ENCODE peak calls at places on chromosomes 16 and 17, in seven cellular contexts. One of them, this sample, is unnamed. For H3K9me2 and H3K79me2, the result is how much of the 10 kb centered on the place peaks cover.

GRCh38 chr16:27558434-27558833 is 8.5 kb downstream of the KATNIP start:
- DNase-seq in PC-3: no peak
- DNase-seq in GM23248: no peak
- DNase-seq in SK-N-SH: no peak
- DNase-seq in PC-9: no peak
- DNase-seq in GM23338: no peak
- DNase-seq in hepatocyte: no peak
- DNase-seq in this sample: no peak

GRCh38 chr16:66477028-66477515 is 50.0 kb downstream of the BEAN1 start:
- DNase-seq in PC-3: no peak
- DNase-seq in PC-9: no peak
- DNase-seq in GM23248: no peak
- DNase-seq in SK-N-SH: no peak
- DNase-seq in hepatocyte: no peak
- DNase-seq in GM23338: no peak
- DNase-seq in this sample: no peak

GRCh38 chr17:77790143-77790829 is 168.2 kb upstream of the TNRC6C start:
- DNase-seq in SK-N-SH: no peak
- DNase-seq in GM23248: no peak
- DNase-seq in hepatocyte: no peak
- DNase-seq in GM23338: peak
- DNase-seq in PC-9: no peak
- DNase-seq in PC-3: no peak
- DNase-seq in this sample: no peak

GRCh38 chr16:77853125-77853524 is 64.8 kb downstream of the VAT1L start:
- DNase-seq in SK-N-SH: no peak
- DNase-seq in PC-3: no peak
- DNase-seq in PC-9: no peak
- DNase-seq in GM23338: no peak
- DNase-seq in hepatocyte: no peak
- DNase-seq in GM23248: no peak
- DNase-seq in this sample: no peak

GRCh38 chr17:49249292-49249794 is 18.8 kb upstream of the PHOSPHO1 start:
- DNase-seq in SK-N-SH: no peak
- DNase-seq in hepatocyte: no peak
- DNase-seq in PC-3: peak
- DNase-seq in GM23248: peak
- DNase-seq in PC-9: no peak
- DNase-seq in GM23338: no peak
- DNase-seq in this sample: peak

GRCh38 chr16:57373117-57373947 is 1.0 kb downstream of the CX3CL1 start:
- DNase-seq in PC-3: no peak
- DNase-seq in GM23248: no peak
- DNase-seq in hepatocyte: no peak
- DNase-seq in PC-9: no peak
- DNase-seq in GM23338: no peak
- DNase-seq in SK-N-SH: no peak
- DNase-seq in this sample: no peak

GRCh38 chr17:8075574-8076342 is 11.8 kb downstream of the ALOX12B start:
- DNase-seq in PC-9: no peak
- DNase-seq in hepatocyte: no peak
- DNase-seq in GM23248: no peak
- DNase-seq in GM23338: no peak
- DNase-seq in PC-3: no peak
- DNase-seq in SK-N-SH: no peak
- DNase-seq in this sample: no peak

GRCh38 chr16:28104404-28104803 is 40.9 kb upstream of the GSG1L start:
- DNase-seq in GM23248: no peak
- DNase-seq in SK-N-SH: no peak
- DNase-seq in PC-9: no peak
- DNase-seq in hepatocyte: no peak
- DNase-seq in PC-3: no peak
- DNase-seq in GM23338: no peak
- DNase-seq in this sample: no peak

GRCh38 chr17:50203086-50203485 is 1.7 kb upstream of the COL1A1 start:
- DNase-seq in SK-N-SH: no peak
- DNase-seq in PC-3: no peak
- DNase-seq in PC-9: no peak
- DNase-seq in GM23338: no peak
- DNase-seq in hepatocyte: no peak
- DNase-seq in GM23248: peak
- DNase-seq in this sample: no peak

GRCh38 chr17:61955621-61956020 is 27.8 kb upstream of the INTS2 start:
- DNase-seq in SK-N-SH: no peak
- DNase-seq in PC-3: no peak
- DNase-seq in hepatocyte: no peak
- DNase-seq in GM23248: peak
- DNase-seq in GM23338: no peak
- DNase-seq in PC-9: no peak
- DNase-seq in this sample: no peak
- H3K9me2 ChIP-seq in SK-N-SH: under half
- H3K9me2 ChIP-seq in PC-3: under half
- H3K9me2 ChIP-seq in hepatocyte: under half
- H3K9me2 ChIP-seq in GM23248: under half
- H3K9me2 ChIP-seq in GM23338: under half
- H3K9me2 ChIP-seq in PC-9: under half
- H3K9me2 ChIP-seq in this sample: under half

GRCh38 chr17:45061606-45062205 is 589 bp downstream of the NMT1 start:
- DNase-seq in PC-9: no peak
- DNase-seq in GM23248: no peak
- DNase-seq in PC-3: no peak
- DNase-seq in hepatocyte: no peak
- DNase-seq in GM23338: no peak
- DNase-seq in SK-N-SH: peak
- DNase-seq in this sample: no peak
- H3K79me2 ChIP-seq in PC-9: half or more
- H3K79me2 ChIP-seq in GM23248: half or more
- H3K79me2 ChIP-seq in PC-3: half or more
- H3K79me2 ChIP-seq in hepatocyte: half or more
- H3K79me2 ChIP-seq in GM23338: half or more
- H3K79me2 ChIP-seq in SK-N-SH: half or more
- H3K79me2 ChIP-seq in this sample: half or more

GRCh38 chr17:68384941-68385340 is 72.4 kb downstream of the WIPI1 start:
- DNase-seq in hepatocyte: no peak
- DNase-seq in PC-3: no peak
- DNase-seq in GM23338: no peak
- DNase-seq in SK-N-SH: no peak
- DNase-seq in GM23248: no peak
- DNase-seq in PC-9: no peak
- DNase-seq in this sample: no peak

GRCh38 chr17:68385490-68386215 is 71.6 kb downstream of the WIPI1 start:
- DNase-seq in PC-3: no peak
- DNase-seq in SK-N-SH: no peak
- DNase-seq in GM23248: no peak
- DNase-seq in GM23338: no peak
- DNase-seq in hepatocyte: no peak
- DNase-seq in PC-9: no peak
- DNase-seq in this sample: no peak

GRCh38 chr17:68382582-68383085 is 74.7 kb downstream of the WIPI1 start:
- DNase-seq in GM23248: peak
- DNase-seq in PC-9: no peak
- DNase-seq in hepatocyte: no peak
- DNase-seq in GM23338: no peak
- DNase-seq in PC-3: no peak
- DNase-seq in SK-N-SH: no peak
- DNase-seq in this sample: no peak

GRCh38 chr17:68383120-68383442 is 74.2 kb downstream of the WIPI1 start:
- DNase-seq in GM23248: no peak
- DNase-seq in PC-3: no peak
- DNase-seq in hepatocyte: no peak
- DNase-seq in SK-N-SH: no peak
- DNase-seq in GM23338: no peak
- DNase-seq in PC-9: no peak
- DNase-seq in this sample: no peak

DNA sequence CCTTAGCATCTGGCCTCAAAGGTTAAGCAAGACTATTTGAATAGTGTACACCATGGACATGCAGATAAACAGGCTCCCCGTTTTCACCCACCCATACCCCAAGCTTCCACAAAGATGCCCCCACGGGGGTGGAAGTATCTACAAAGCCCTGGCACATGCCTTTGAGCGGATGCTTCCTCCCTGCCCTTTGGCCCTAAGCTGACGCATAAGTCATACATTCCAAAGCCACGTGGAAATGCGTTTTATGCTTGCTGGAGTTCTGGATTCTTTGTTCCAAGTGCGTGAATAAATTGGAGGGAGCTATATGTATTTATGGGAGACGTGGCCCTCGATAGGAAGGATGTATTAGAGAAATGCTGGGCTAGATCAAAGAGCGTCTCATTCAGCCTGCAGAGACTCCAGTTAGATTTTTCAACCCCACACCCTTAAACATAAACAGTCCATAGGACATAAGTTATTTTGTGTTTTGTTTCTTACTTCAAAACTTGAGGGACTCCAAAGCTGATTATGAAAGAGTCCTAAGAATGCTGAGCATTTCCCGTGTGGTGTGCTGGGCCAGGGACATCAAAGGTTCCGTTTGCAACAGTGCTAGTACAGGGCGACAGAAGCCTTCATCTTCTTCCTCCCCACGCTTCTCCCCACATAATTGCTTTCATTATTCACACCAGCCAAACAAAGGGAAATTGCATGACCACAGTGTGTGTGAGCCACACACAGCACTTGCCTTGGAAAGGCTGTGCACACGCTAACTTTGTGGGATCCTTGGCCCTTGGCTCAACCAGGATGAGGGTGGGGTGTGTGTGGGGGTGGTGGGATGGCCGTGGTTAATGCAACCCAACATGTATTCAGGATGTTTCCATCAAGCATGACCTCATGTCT is 73.6 kb downstream of the WIPI1 start:
- DNase-seq in GM23248: peak
- DNase-seq in PC-9: no peak
- DNase-seq in hepatocyte: peak
- DNase-seq in SK-N-SH: no peak
- DNase-seq in PC-3: peak
- DNase-seq in GM23338: no peak
- DNase-seq in this sample: no peak
- H3K9me2 ChIP-seq in GM23248: under half
- H3K9me2 ChIP-seq in PC-9: under half
- H3K9me2 ChIP-seq in hepatocyte: under half
- H3K9me2 ChIP-seq in SK-N-SH: under half
- H3K9me2 ChIP-seq in PC-3: under half
- H3K9me2 ChIP-seq in GM23338: under half
- H3K9me2 ChIP-seq in this sample: under half

GRCh38 chr16:81668243-81669097 is 110.6 kb upstream of the PLCG2 start:
- DNase-seq in SK-N-SH: peak
- DNase-seq in GM23248: peak
- DNase-seq in hepatocyte: no peak
- DNase-seq in GM23338: no peak
- DNase-seq in PC-9: no peak
- DNase-seq in PC-3: no peak
- DNase-seq in this sample: no peak

GRCh38 chr16:81669473-81670350 is 109.4 kb upstream of the PLCG2 start:
- DNase-seq in hepatocyte: no peak
- DNase-seq in GM23248: no peak
- DNase-seq in PC-9: no peak
- DNase-seq in SK-N-SH: no peak
- DNase-seq in GM23338: no peak
- DNase-seq in PC-3: no peak
- DNase-seq in this sample: no peak

GRCh38 chr16:81675662-81676535 is 103.2 kb upstream of the PLCG2 start:
- DNase-seq in GM23248: no peak
- DNase-seq in hepatocyte: no peak
- DNase-seq in GM23338: no peak
- DNase-seq in PC-3: no peak
- DNase-seq in SK-N-SH: no peak
- DNase-seq in PC-9: no peak
- DNase-seq in this sample: no peak

GRCh38 chr16:81673432-81673831 is 105.7 kb upstream of the PLCG2 start:
- DNase-seq in GM23248: no peak
- DNase-seq in hepatocyte: no peak
- DNase-seq in SK-N-SH: no peak
- DNase-seq in PC-3: no peak
- DNase-seq in GM23338: no peak
- DNase-seq in PC-9: no peak
- DNase-seq in this sample: no peak

DNA sequence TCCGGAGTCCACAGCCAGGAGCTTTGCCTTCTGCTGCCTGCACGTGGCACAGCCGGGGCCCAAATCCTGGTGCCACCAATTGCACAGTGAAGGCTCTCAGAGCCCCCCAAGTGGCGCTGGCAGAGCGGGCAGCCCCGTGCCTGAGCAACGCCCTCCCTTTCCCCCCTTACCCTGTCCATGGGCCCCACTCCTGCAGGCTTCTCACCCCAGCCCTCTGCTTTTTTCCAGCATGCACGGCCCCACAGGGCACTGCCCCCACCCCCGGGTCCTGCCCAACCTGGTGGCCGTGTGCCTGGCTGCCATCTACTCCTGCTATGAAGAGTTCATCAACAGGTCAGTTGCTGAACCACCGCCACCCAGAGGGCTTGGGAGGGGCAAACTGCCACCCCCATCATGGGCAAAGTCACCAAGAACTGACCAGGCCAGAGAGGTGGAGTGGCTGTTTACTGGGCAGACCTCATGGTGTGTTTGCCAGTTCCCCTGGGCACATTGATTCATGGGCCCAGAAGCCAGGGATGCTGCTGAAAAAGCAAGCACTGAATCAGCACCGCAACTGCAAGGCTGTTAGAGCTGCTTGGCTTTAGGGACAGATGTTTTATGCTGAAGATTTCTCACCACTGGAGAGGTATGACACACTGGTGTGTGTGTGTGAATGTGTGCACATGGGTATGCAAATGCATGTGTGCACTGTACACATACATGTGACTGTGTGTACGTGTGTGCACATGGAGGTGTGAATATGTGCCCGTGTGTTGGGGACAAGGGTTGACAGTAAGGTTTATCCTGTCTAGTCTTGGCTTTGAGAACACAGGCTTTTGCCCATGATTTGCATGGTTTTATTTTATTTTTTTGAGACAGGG is 107.1 kb upstream of the PLCG2 start:
- DNase-seq in PC-9: no peak
- DNase-seq in SK-N-SH: no peak
- DNase-seq in hepatocyte: no peak
- DNase-seq in GM23248: no peak
- DNase-seq in GM23338: no peak
- DNase-seq in PC-3: no peak
- DNase-seq in this sample: no peak
- H3K79me2 ChIP-seq in PC-9: under half
- H3K79me2 ChIP-seq in SK-N-SH: under half
- H3K79me2 ChIP-seq in hepatocyte: under half
- H3K79me2 ChIP-seq in GM23248: under half
- H3K79me2 ChIP-seq in GM23338: under half
- H3K79me2 ChIP-seq in PC-3: under half
- H3K79me2 ChIP-seq in this sample: under half

GRCh38 chr17:67055041-67055443 is 10.7 kb downstream of the CACNG1 start:
- DNase-seq in GM23248: no peak
- DNase-seq in PC-9: no peak
- DNase-seq in GM23338: no peak
- DNase-seq in hepatocyte: no peak
- DNase-seq in SK-N-SH: no peak
- DNase-seq in PC-3: no peak
- DNase-seq in this sample: no peak
- H3K9me2 ChIP-seq in GM23248: under half
- H3K9me2 ChIP-seq in PC-9: under half
- H3K9me2 ChIP-seq in GM23338: under half
- H3K9me2 ChIP-seq in hepatocyte: under half
- H3K9me2 ChIP-seq in SK-N-SH: under half
- H3K9me2 ChIP-seq in PC-3: under half
- H3K9me2 ChIP-seq in this sample: under half

GRCh38 chr16:73006021-73006420 is 41.9 kb downstream of the ZFHX3 start:
- DNase-seq in hepatocyte: no peak
- DNase-seq in PC-9: no peak
- DNase-seq in PC-3: no peak
- DNase-seq in GM23338: no peak
- DNase-seq in SK-N-SH: no peak
- DNase-seq in GM23248: peak
- DNase-seq in this sample: no peak
- H3K79me2 ChIP-seq in hepatocyte: half or more
- H3K79me2 ChIP-seq in PC-9: half or more
- H3K79me2 ChIP-seq in PC-3: half or more
- H3K79me2 ChIP-seq in GM23338: under half
- H3K79me2 ChIP-seq in SK-N-SH: half or more
- H3K79me2 ChIP-seq in GM23248: half or more
- H3K79me2 ChIP-seq in this sample: under half